ENCODE peak calls at places on chromosome 19, in six cellular contexts. Z, L, A, H, K and V are unnamed samples.

GRCh38 chr19:17475541-17476115 is 5.3 kb downstream of the SLC27A1 start:
- DNase-seq in L (peak), K (peak), H (no peak), Z (peak), A (no peak), V (no peak)

GRCh38 chr19:30214651-30215051 is 157.5 kb upstream of the ZNF536 start:
- DNase-seq in Z (no peak), H (no peak), K (no peak), L (no peak), A (no peak), V (peak)

GRCh38 chr19:55048446-55048845 is 10.4 kb upstream of the GP6 start:
- DNase-seq in Z (no peak), K (no peak), H (no peak), A (no peak), L (no peak), V (no peak)

GRCh38 chr19:48793271-48793670 is 17.6 kb downstream of the BCAT2 start:
- DNase-seq in H (no peak), K (no peak), Z (no peak), L (no peak), A (no peak), V (no peak)

GRCh38 chr19:32063601-32064000 is 281.8 kb upstream of the ZNF507 start:
- DNase-seq in K (no peak), Z (no peak), L (no peak), A (no peak), H (no peak), V (no peak)

GRCh38 chr19:16168465-16169081 is 4.8 kb downstream of the CIB3 start:
- DNase-seq in H (no peak), A (no peak), K (no peak), L (no peak), Z (peak), V (no peak)

GRCh38 chr19:16252459-16253205 is 54.9 kb downstream of the AP1M1 start:
- DNase-seq in L (peak), Z (no peak), K (no peak), A (no peak), H (no peak), V (no peak)

GRCh38 chr19:47100290-47100689 is 13.3 kb downstream of the ZC3H4 start:
- DNase-seq in H (no peak), Z (no peak), L (no peak), K (no peak), A (no peak), V (no peak)